ENCODE peak calls at places on chromosomes 3 and 15, in eight cellular contexts. E is esophagus squamous epithelium, N is cardiac fibroblast, W is omental fat pad, Z is WERI-Rb-1, J is GM12878, Q is brain microvascular endothelial cell, B is GM20000. O is an unnamed sample.

GRCh38 chr15:58314593-58315216 is 117.1 kb upstream of the LIPC start:
- DNase-seq in E (no peak), N (no peak), W (no peak), Z (no peak), J (no peak), Q (no peak), B (no peak), O (no peak)

GRCh38 chr3:15536856-15537255 is 15.3 kb upstream of the COLQ start:
- DNase-seq in E (no peak), N (no peak), W (no peak), Z (no peak), J (no peak), Q (no peak), B (no peak), O (no peak)

GRCh38 chr3:195087321-195087720 is 183.6 kb downstream of the XXYLT1 start:
- DNase-seq in E (no peak), N (no peak), W (no peak), Z (no peak), J (no peak), Q (no peak), B (no peak), O (no peak)

GRCh38 chr15:36110659-36110993 is 468.8 kb upstream of the CDIN1 start:
- DNase-seq in E (no peak), N (no peak), W (no peak), Z (no peak), J (no peak), Q (no peak), B (no peak), O (no peak)

GRCh38 chr3:188236241-188236640 is 82.3 kb downstream of the LPP start:
- DNase-seq in E (no peak), N (no peak), W (no peak), Z (no peak), J (no peak), Q (no peak), B (no peak), O (no peak)

GRCh38 chr3:169146112-169146665 is 517.3 kb downstream of the MECOM start:
- DNase-seq in E (no peak), N (peak), W (no peak), Z (peak), J (no peak), Q (peak), B (peak), O (no peak)

GRCh38 chr3:150227839-150228238 is 180.3 kb upstream of the TSC22D2 start:
- DNase-seq in E (no peak), N (peak), W (no peak), Z (peak), J (no peak), Q (peak), B (peak), O (no peak)

GRCh38 chr3:127069814-127070440 is 87.0 kb downstream of the PLXNA1 start:
- DNase-seq in E (no peak), N (no peak), W (no peak), Z (no peak), J (no peak), Q (no peak), B (no peak), O (no peak)

GRCh38 chr15:100383302-100384107 is 41.7 kb upstream of the ADAMTS17 start:
- DNase-seq in E (no peak), N (peak), W (no peak), Z (peak), J (no peak), Q (peak), B (peak), O (no peak)

GRCh38 chr3:66456711-66457173 is 44.1 kb downstream of the LRIG1 start:
- DNase-seq in E (no peak), N (no peak), W (no peak), Z (no peak), J (no peak), Q (no peak), B (no peak), O (peak)

GRCh38 chr3:47159153-47159552 is 4.8 kb downstream of the SETD2 start:
- DNase-seq in E (no peak), N (no peak), W (no peak), Z (no peak), J (no peak), Q (no peak), B (no peak), O (no peak)

GRCh38 chr3:13543251-13543650 is 5.7 kb upstream of the FBLN2 start:
- DNase-seq in E (no peak), N (peak), W (peak), Z (no peak), J (no peak), Q (peak), B (no peak), O (no peak)

GRCh38 chr3:171415070-171415469 is 45.1 kb downstream of the TNIK start:
- DNase-seq in E (no peak), N (peak), W (no peak), Z (no peak), J (no peak), Q (peak), B (no peak), O (no peak)

DNA sequence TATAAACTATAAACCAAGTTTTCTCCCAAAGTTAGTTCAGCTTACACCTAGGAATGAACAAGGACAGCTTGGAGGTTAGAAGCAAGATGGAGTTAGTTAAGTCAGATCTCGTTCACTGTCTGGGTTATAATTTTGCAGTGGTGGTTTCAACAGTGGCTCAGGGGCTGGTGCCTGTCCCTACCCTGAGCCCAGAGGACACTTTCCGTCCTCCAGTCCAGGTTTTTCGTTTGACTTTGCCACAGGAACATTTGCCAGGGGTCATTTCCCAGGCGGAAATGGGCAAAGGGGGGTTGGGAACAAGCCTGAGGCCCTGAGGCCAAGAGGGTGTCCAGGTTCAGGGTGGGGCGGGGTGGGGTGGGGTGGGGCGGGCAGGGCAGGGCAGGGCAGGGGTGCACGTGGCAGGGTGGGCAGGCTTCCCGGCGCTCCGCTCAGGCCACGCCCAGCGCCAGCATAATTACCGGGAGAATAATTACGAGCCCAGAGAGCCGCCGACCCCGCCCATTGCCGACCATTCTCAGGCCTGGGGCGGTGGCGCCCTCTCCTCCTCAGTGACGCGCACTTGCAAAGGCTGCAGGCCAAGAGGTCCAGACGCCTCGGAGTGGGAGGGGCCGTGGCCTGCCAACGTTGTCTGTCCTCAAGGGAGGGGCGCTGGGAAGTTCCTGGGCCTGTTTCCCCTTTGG is 70.4 kb downstream of the KLF13 start:
- DNase-seq in E (peak), N (peak), W (peak), Z (no peak), J (no peak), Q (peak), B (peak), O (no peak)
- TF ChIP-seq CTCF in E (no peak), N (no peak), W (no peak), Z (no peak), J (no peak), Q (no peak), B (no peak), O (no peak)

DNA sequence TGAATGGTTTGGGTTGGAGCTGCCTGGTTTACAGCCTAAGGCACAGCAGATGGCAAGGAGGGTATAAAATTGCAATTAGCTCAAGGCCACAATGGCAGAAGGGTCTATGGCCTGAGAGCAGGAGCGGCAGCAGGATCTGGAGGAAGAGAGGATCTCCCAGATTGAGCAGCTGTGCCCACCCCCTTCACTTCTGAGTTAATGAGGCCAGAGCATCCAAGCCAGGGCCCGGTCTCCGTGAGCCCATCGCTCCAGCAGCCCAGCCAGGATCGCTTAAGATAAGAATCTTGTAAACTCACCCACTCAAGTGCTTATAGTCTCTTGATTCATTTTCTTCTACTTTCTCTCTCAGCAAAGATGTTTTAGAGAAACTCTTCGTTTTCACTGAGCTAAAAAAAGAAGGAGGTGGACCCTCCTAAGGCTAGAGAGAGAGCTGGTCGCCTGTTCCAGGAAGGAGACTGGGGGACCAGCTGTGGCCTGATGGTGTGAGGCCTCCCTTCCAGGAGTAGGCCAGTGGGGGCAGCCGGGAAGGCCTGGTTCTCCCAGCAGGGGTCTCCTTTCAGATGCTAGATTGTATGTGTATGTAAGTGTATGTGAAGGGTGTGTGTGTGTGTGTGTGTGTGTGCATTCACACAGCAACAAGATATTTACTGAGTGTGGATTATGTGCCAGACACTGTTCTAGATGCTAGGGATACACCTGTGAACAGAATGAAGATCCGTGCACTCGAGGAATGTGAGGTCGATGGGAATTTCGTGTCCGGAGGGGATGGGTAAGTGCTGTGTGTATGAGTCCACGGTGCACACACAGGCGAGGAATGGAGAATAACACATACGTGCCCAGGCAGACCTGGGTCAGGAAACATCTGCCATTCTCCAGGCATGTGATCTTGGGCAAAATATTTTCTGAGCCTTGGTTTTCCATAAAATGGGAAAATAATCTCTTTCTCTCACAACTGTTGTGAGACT is 18.6 kb downstream of the MAGEF1 start:
- DNase-seq in E (no peak), N (no peak), W (no peak), Z (peak), J (no peak), Q (no peak), B (no peak), O (no peak)
- TF ChIP-seq CTCF in E (no peak), N (no peak), W (no peak), Z (peak), J (no peak), Q (peak), B (no peak), O (no peak)

GRCh38 chr3:48678056-48678455 is 7.7 kb downstream of the NCKIPSD start:
- DNase-seq in E (no peak), N (peak), W (no peak), Z (no peak), J (no peak), Q (no peak), B (no peak), O (no peak)

GRCh38 chr3:48674505-48674904 is 11.2 kb downstream of the NCKIPSD start:
- DNase-seq in E (no peak), N (no peak), W (no peak), Z (no peak), J (no peak), Q (no peak), B (no peak), O (no peak)

GRCh38 chr3:48672522-48672921 is 9.8 kb upstream of the CELSR3 start:
- DNase-seq in E (no peak), N (no peak), W (no peak), Z (no peak), J (no peak), Q (no peak), B (no peak), O (no peak)
- TF ChIP-seq CTCF in E (no peak), N (no peak), W (no peak), Z (no peak), J (no peak), Q (no peak), B (no peak), O (no peak)

GRCh38 chr15:31200735-31201151 is 99.2 kb upstream of the TRPM1 start:
- DNase-seq in E (no peak), N (peak), W (no peak), Z (peak), J (no peak), Q (peak), B (peak), O (peak)
- TF ChIP-seq CTCF in E (peak), N (peak), W (no peak), Z (peak), J (peak), Q (peak), B (no peak), O (no peak)

O was measured in natural killer cell.